ENCODE peak calls at places on chromosome 1, in seven cellular contexts. One of them, this sample, is unnamed.

GRCh38 chr1:206658264-206658980 is 23.1 kb downstream of the DYRK3 start:
- DNase-seq in fibroblast of mammary gland: no peak
- DNase-seq in B cell: peak
- DNase-seq in SK-N-SH: peak
- DNase-seq in WTC11: peak
- DNase-seq in breast epithelium: no peak
- DNase-seq in MCF 10A: no peak
- DNase-seq in this sample: peak

GRCh38 chr1:216173315-216173714 is 249.9 kb downstream of the USH2A start:
- DNase-seq in fibroblast of mammary gland: no peak
- DNase-seq in B cell: no peak
- DNase-seq in SK-N-SH: no peak
- DNase-seq in WTC11: no peak
- DNase-seq in breast epithelium: no peak
- DNase-seq in MCF 10A: no peak
- DNase-seq in this sample: no peak

GRCh38 chr1:77538956-77539509 is 143.4 kb downstream of the ZZZ3 start:
- DNase-seq in fibroblast of mammary gland: peak
- DNase-seq in B cell: no peak
- DNase-seq in SK-N-SH: no peak
- DNase-seq in WTC11: no peak
- DNase-seq in breast epithelium: no peak
- DNase-seq in MCF 10A: peak
- DNase-seq in this sample: no peak

GRCh38 chr1:187490261-187490660 is 661.5 kb downstream of the PLA2G4A start:
- DNase-seq in fibroblast of mammary gland: no peak
- DNase-seq in B cell: no peak
- DNase-seq in SK-N-SH: no peak
- DNase-seq in WTC11: no peak
- DNase-seq in breast epithelium: no peak
- DNase-seq in MCF 10A: no peak
- DNase-seq in this sample: no peak

GRCh38 chr1:35062518-35063196 is 16.5 kb upstream of the ZMYM1 start:
- DNase-seq in fibroblast of mammary gland: peak
- DNase-seq in B cell: no peak
- DNase-seq in SK-N-SH: peak
- DNase-seq in WTC11: no peak
- DNase-seq in breast epithelium: no peak
- DNase-seq in MCF 10A: peak
- DNase-seq in this sample: no peak

GRCh38 chr1:219880765-219881457 is 47.4 kb downstream of the SLC30A10 start:
- DNase-seq in fibroblast of mammary gland: no peak
- DNase-seq in B cell: no peak
- DNase-seq in SK-N-SH: no peak
- DNase-seq in WTC11: no peak
- DNase-seq in breast epithelium: no peak
- DNase-seq in MCF 10A: no peak
- DNase-seq in this sample: no peak

GRCh38 chr1:89068291-89068690 is 3.3 kb upstream of the GBP1 start:
- DNase-seq in fibroblast of mammary gland: peak
- DNase-seq in B cell: no peak
- DNase-seq in SK-N-SH: no peak
- DNase-seq in WTC11: no peak
- DNase-seq in breast epithelium: no peak
- DNase-seq in MCF 10A: no peak
- DNase-seq in this sample: no peak

GRCh38 chr1:162497104-162497722 is 405 bp upstream of the UHMK1 start:
- DNase-seq in fibroblast of mammary gland: no peak
- DNase-seq in B cell: no peak
- DNase-seq in SK-N-SH: no peak
- DNase-seq in WTC11: peak
- DNase-seq in breast epithelium: no peak
- DNase-seq in MCF 10A: no peak
- DNase-seq in this sample: no peak

GRCh38 chr1:3156936-3157335 is 87.9 kb downstream of the PRDM16 start:
- DNase-seq in fibroblast of mammary gland: no peak
- DNase-seq in B cell: no peak
- DNase-seq in SK-N-SH: peak
- DNase-seq in WTC11: no peak
- DNase-seq in breast epithelium: no peak
- DNase-seq in MCF 10A: no peak
- DNase-seq in this sample: no peak

GRCh38 chr1:244801246-244801645 is 34.2 kb upstream of the COX20 start:
- DNase-seq in fibroblast of mammary gland: peak
- DNase-seq in B cell: peak
- DNase-seq in SK-N-SH: peak
- DNase-seq in WTC11: peak
- DNase-seq in breast epithelium: peak
- DNase-seq in MCF 10A: peak
- DNase-seq in this sample: peak

GRCh38 chr1:211518330-211519289 is 26.6 kb upstream of the RD3 start:
- DNase-seq in fibroblast of mammary gland: no peak
- DNase-seq in B cell: peak
- DNase-seq in SK-N-SH: no peak
- DNase-seq in WTC11: no peak
- DNase-seq in breast epithelium: no peak
- DNase-seq in MCF 10A: no peak
- DNase-seq in this sample: no peak

GRCh38 chr1:211514030-211514754 is 22.2 kb upstream of the RD3 start:
- DNase-seq in fibroblast of mammary gland: peak
- DNase-seq in B cell: peak
- DNase-seq in SK-N-SH: peak
- DNase-seq in WTC11: peak
- DNase-seq in breast epithelium: peak
- DNase-seq in MCF 10A: peak
- DNase-seq in this sample: peak

GRCh38 chr1:211519602-211520001 is 27.6 kb upstream of the RD3 start:
- DNase-seq in fibroblast of mammary gland: no peak
- DNase-seq in B cell: no peak
- DNase-seq in SK-N-SH: no peak
- DNase-seq in WTC11: no peak
- DNase-seq in breast epithelium: no peak
- DNase-seq in MCF 10A: no peak
- DNase-seq in this sample: no peak

GRCh38 chr1:211515090-211516023 is 23.4 kb upstream of the RD3 start:
- DNase-seq in fibroblast of mammary gland: peak
- DNase-seq in B cell: peak
- DNase-seq in SK-N-SH: peak
- DNase-seq in WTC11: peak
- DNase-seq in breast epithelium: peak
- DNase-seq in MCF 10A: peak
- DNase-seq in this sample: peak

DNA sequence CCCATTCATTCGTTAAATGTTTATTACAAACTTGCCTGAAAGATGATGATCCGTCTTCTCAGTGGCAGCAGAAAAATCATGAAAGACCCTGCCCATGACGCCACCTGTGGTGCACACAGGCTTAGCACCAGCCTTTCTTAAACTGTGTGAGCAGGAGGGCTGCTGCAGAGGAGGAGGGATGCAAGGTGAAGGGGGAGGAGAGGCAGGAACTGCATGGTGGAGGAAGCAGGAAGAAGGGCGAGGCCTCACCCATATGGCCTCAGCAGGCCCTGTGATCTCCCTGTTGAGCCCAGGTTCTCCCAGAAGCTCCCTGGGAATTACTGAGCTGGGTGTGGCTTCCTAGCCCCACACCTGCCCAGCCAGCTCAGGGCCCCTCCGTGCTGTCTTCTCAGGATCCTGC is 25.0 kb upstream of the RD3 start:
- DNase-seq in fibroblast of mammary gland: no peak
- DNase-seq in B cell: peak
- DNase-seq in SK-N-SH: no peak
- DNase-seq in WTC11: peak
- DNase-seq in breast epithelium: no peak
- DNase-seq in MCF 10A: peak
- DNase-seq in this sample: no peak
- TF ChIP-seq CTCF in fibroblast of mammary gland: no peak
- TF ChIP-seq CTCF in B cell: no peak
- TF ChIP-seq CTCF in SK-N-SH: no peak
- TF ChIP-seq CTCF in WTC11: no peak
- TF ChIP-seq CTCF in breast epithelium: no peak
- TF ChIP-seq CTCF in MCF 10A: no peak
- TF ChIP-seq CTCF in this sample: peak

GRCh38 chr1:52145137-52145536 is 3.2 kb downstream of the ZFYVE9 start:
- DNase-seq in fibroblast of mammary gland: no peak
- DNase-seq in B cell: no peak
- DNase-seq in SK-N-SH: no peak
- DNase-seq in WTC11: no peak
- DNase-seq in breast epithelium: no peak
- DNase-seq in MCF 10A: no peak
- DNase-seq in this sample: no peak

GRCh38 chr1:52140633-52141512 is 1.0 kb upstream of the ZFYVE9 start:
- DNase-seq in fibroblast of mammary gland: no peak
- DNase-seq in B cell: no peak
- DNase-seq in SK-N-SH: peak
- DNase-seq in WTC11: no peak
- DNase-seq in breast epithelium: no peak
- DNase-seq in MCF 10A: peak
- DNase-seq in this sample: no peak

GRCh38 chr1:52141513-52142219 is at the start of gene ZFYVE9:
- DNase-seq in fibroblast of mammary gland: peak
- DNase-seq in B cell: peak
- DNase-seq in SK-N-SH: peak
- DNase-seq in WTC11: peak
- DNase-seq in breast epithelium: peak
- DNase-seq in MCF 10A: peak
- DNase-seq in this sample: peak

GRCh38 chr1:52139817-52140540 is 1.9 kb upstream of the ZFYVE9 start:
- DNase-seq in fibroblast of mammary gland: peak
- DNase-seq in B cell: peak
- DNase-seq in SK-N-SH: no peak
- DNase-seq in WTC11: no peak
- DNase-seq in breast epithelium: no peak
- DNase-seq in MCF 10A: peak
- DNase-seq in this sample: no peak

DNA sequence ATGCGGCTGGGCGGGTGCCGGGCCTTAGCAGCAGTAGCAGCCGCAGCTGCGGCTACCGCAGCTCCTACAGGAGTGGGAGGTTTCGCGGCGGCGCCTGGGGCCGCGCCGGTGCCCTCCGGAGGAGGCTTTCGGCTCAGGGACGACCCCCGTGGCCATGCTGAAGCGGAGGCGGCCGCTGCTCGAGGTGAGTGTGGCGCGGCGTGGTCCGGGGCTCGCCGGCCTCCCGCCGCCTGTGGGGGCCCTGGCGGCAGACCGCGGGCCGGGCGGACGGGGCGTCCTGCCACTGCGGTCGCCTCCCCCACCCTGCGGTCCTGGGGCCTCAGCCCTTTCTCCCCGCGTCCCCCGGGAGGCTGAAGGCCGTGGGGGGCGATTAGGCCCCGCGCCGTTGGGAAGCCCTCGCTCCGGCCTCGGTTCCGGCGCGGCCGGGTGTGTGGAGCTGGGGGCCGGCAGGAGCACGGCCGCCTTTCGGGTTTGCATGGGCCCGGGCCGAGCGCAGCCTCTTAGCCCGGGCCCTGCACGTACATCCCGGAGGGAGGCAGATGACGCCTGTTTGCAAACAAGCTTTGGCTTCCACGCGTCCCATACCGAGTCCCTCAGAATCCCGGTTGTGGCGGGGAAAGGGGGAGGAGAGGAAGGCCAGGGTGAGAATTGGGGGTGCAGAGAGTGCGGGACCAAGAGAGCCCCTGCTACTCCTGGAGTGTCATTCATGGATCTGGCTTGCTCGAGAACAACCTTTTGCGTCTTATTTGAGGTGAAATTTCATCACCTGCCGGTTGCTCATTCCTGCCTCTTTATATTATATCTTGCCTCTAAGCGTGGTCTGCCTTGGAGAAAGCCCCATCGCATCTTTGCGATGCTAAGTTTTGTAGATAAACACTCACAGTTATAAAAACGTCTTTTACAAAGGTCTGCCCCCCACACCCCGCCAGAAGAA is 598 bp downstream of the ZFYVE9 start:
- DNase-seq in fibroblast of mammary gland: peak
- DNase-seq in B cell: peak
- DNase-seq in SK-N-SH: peak
- DNase-seq in WTC11: peak
- DNase-seq in breast epithelium: no peak
- DNase-seq in MCF 10A: peak
- DNase-seq in this sample: peak
- TF ChIP-seq CTCF in fibroblast of mammary gland: no peak
- TF ChIP-seq CTCF in B cell: peak
- TF ChIP-seq CTCF in SK-N-SH: no peak
- TF ChIP-seq CTCF in WTC11: no peak
- TF ChIP-seq CTCF in breast epithelium: peak
- TF ChIP-seq CTCF in MCF 10A: no peak
- TF ChIP-seq CTCF in this sample: peak

GRCh38 chr1:198105185-198105584 is 51.6 kb upstream of the NEK7 start:
- DNase-seq in fibroblast of mammary gland: no peak
- DNase-seq in B cell: no peak
- DNase-seq in SK-N-SH: no peak
- DNase-seq in WTC11: no peak
- DNase-seq in breast epithelium: no peak
- DNase-seq in MCF 10A: no peak
- DNase-seq in this sample: no peak

GRCh38 chr1:198108646-198109045 is 48.2 kb upstream of the NEK7 start:
- DNase-seq in fibroblast of mammary gland: no peak
- DNase-seq in B cell: no peak
- DNase-seq in SK-N-SH: no peak
- DNase-seq in WTC11: no peak
- DNase-seq in breast epithelium: no peak
- DNase-seq in MCF 10A: no peak
- DNase-seq in this sample: no peak

GRCh38 chr1:198109316-198109715 is 47.5 kb upstream of the NEK7 start:
- DNase-seq in fibroblast of mammary gland: no peak
- DNase-seq in B cell: no peak
- DNase-seq in SK-N-SH: no peak
- DNase-seq in WTC11: no peak
- DNase-seq in breast epithelium: no peak
- DNase-seq in MCF 10A: no peak
- DNase-seq in this sample: no peak

GRCh38 chr1:198107041-198107440 is 49.8 kb upstream of the NEK7 start:
- DNase-seq in fibroblast of mammary gland: peak
- DNase-seq in B cell: no peak
- DNase-seq in SK-N-SH: no peak
- DNase-seq in WTC11: no peak
- DNase-seq in breast epithelium: no peak
- DNase-seq in MCF 10A: peak
- DNase-seq in this sample: no peak

DNA sequence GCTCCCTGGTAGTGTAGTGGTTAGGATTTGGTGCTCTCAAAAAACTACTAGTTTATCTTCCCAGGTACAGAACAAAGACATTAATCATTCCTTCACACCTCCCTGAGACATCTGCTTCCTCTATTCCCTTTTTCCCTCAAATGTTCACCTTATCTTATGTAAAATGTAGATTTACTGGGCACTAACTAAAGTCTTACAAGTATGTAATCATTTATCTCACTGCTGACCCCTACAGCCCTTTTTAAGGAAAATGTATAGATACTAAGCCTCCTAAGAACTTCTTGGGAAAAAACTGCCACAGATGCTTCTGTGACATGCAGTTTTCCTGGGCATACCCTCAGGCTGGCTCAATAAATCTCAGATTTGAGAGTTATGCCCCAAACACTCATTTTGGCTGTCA is 50.8 kb upstream of the NEK7 start:
- DNase-seq in fibroblast of mammary gland: no peak
- DNase-seq in B cell: no peak
- DNase-seq in SK-N-SH: no peak
- DNase-seq in WTC11: no peak
- DNase-seq in breast epithelium: no peak
- DNase-seq in MCF 10A: no peak
- DNase-seq in this sample: no peak
- TF ChIP-seq CTCF in fibroblast of mammary gland: peak
- TF ChIP-seq CTCF in B cell: no peak
- TF ChIP-seq CTCF in SK-N-SH: peak
- TF ChIP-seq CTCF in WTC11: no peak
- TF ChIP-seq CTCF in breast epithelium: no peak
- TF ChIP-seq CTCF in MCF 10A: no peak
- TF ChIP-seq CTCF in this sample: no peak

GRCh38 chr1:229900220-229900619 is 166.8 kb upstream of the GALNT2 start:
- DNase-seq in fibroblast of mammary gland: no peak
- DNase-seq in B cell: no peak
- DNase-seq in SK-N-SH: no peak
- DNase-seq in WTC11: no peak
- DNase-seq in breast epithelium: no peak
- DNase-seq in MCF 10A: no peak
- DNase-seq in this sample: no peak
- TF ChIP-seq CTCF in fibroblast of mammary gland: no peak
- TF ChIP-seq CTCF in B cell: no peak
- TF ChIP-seq CTCF in SK-N-SH: no peak
- TF ChIP-seq CTCF in WTC11: no peak
- TF ChIP-seq CTCF in breast epithelium: no peak
- TF ChIP-seq CTCF in MCF 10A: no peak
- TF ChIP-seq CTCF in this sample: no peak